ENCODE peak calls at places on chromosomes 2 and 18, in four cellular contexts. F is left lung, J is left ventricle myocardium inferior, G is fibroblast of pulmonary artery. V is an unnamed sample.

GRCh38 chr2:207614824-207615223 is 10.4 kb downstream of the METTL21A start:
- DNase-seq in F (no peak), J (no peak), G (no peak), V (no peak)

GRCh38 chr18:63350230-63350629 is 16.8 kb downstream of the KDSR start:
- DNase-seq in F (no peak), J (no peak), G (no peak), V (no peak)

GRCh38 chr2:121034551-121034950 is 250.5 kb downstream of the TFCP2L1 start:
- DNase-seq in F (no peak), J (no peak), G (no peak), V (no peak)

GRCh38 chr2:128475427-128476211 is 157.0 kb upstream of the HS6ST1 start:
- DNase-seq in F (no peak), J (no peak), G (no peak), V (no peak)

GRCh38 chr2:69375494-69376353 is 11.3 kb downstream of the GFPT1 start:
- DNase-seq in F (no peak), J (no peak), G (peak; percentile 61), V (no peak)

GRCh38 chr2:109201465-109202420 is 72.7 kb downstream of the SH3RF3 start:
- DNase-seq in F (no peak), J (no peak), G (no peak), V (no peak)

GRCh38 chr2:241768850-241769249 is 7.8 kb upstream of the GAL3ST2 start:
- DNase-seq in F (no peak), J (no peak), G (no peak), V (no peak)

GRCh38 chr2:12636837-12637581 is 79.7 kb upstream of the TRIB2 start:
- DNase-seq in F (no peak), J (no peak), G (peak; percentile 58), V (no peak)

GRCh38 chr18:67783215-67783946 is 266.9 kb upstream of the DSEL start:
- DNase-seq in F (no peak), J (no peak), G (peak; percentile 89), V (no peak)

GRCh38 chr2:40451926-40452605 is at the start of gene SLC8A1:
- DNase-seq in F (peak; percentile 91), J (peak; percentile 46), G (peak; percentile 39), V (peak; percentile 10)

GRCh38 chr2:106566050-106566449 is 78.9 kb downstream of the CD8B2 start:
- DNase-seq in F (no peak), J (no peak), G (no peak), V (no peak)

GRCh38 chr2:146415291-146415690 is 1429.5 kb upstream of the ACVR2A start:
- DNase-seq in F (no peak), J (no peak), G (no peak), V (no peak)

GRCh38 chr18:8735274-8735673 is 29.9 kb downstream of the MTCL1 start:
- DNase-seq in F (no peak), J (no peak), G (no peak), V (no peak)

GRCh38 chr18:59395226-59396175 is 36.4 kb upstream of the LMAN1 start:
- DNase-seq in F (no peak), J (no peak), G (no peak), V (no peak)

GRCh38 chr2:153105829-153106578 is 372.6 kb downstream of the RPRM start:
- DNase-seq in F (no peak), J (no peak), G (no peak), V (no peak)

GRCh38 chr2:112958428-112959108 is 19.2 kb upstream of the IL36G start:
- DNase-seq in F (no peak), J (no peak), G (peak; percentile 78), V (no peak)

GRCh38 chr2:137968477-137969417 is 4.5 kb downstream of the HNMT start:
- DNase-seq in F (no peak), J (no peak), G (no peak), V (no peak)

GRCh38 chr2:159893439-159893838 is 95.4 kb upstream of the CD302 start:
- DNase-seq in F (no peak), J (no peak), G (no peak), V (no peak)

GRCh38 chr2:120367649-120368048 is 21.7 kb downstream of the INHBB start:
- DNase-seq in F (peak; percentile 44), J (no peak), G (no peak), V (no peak)

GRCh38 chr2:227724394-227725039 is at the start of gene SCYGR6:
- DNase-seq in F (no peak), J (no peak), G (no peak), V (no peak)

GRCh38 chr2:160331258-160332025 is 131.4 kb upstream of the ITGB6 start:
- DNase-seq in F (no peak), J (peak; percentile 49), G (no peak), V (no peak)

GRCh38 chr2:29878898-29879297 is 42.5 kb downstream of the ALK start:
- DNase-seq in F (no peak), J (no peak), G (no peak), V (no peak)

GRCh38 chr2:56191617-56192016 is 7.8 kb downstream of the CCDC85A start:
- DNase-seq in F (no peak), J (no peak), G (peak; percentile 67), V (no peak)

GRCh38 chr18:75530548-75531211 is 103.2 kb upstream of the SMIM21 start:
- DNase-seq in F (no peak), J (peak; percentile 66), G (peak; percentile 45), V (no peak)

GRCh38 chr18:7847357-7847756 is 280.2 kb downstream of the PTPRM start:
- DNase-seq in F (no peak), J (no peak), G (no peak), V (no peak)

GRCh38 chr18:58511306-58511705 is 117.6 kb downstream of the ALPK2 start:
- DNase-seq in F (no peak), J (no peak), G (no peak), V (no peak)

GRCh38 chr2:216732334-216732733 is 37.0 kb upstream of the IGFBP5 start:
- DNase-seq in F (no peak), J (no peak), G (no peak), V (no peak)

GRCh38 chr2:164766217-164766616 is 75.4 kb downstream of the COBLL1 start:
- DNase-seq in F (no peak), J (no peak), G (no peak), V (no peak)

GRCh38 chr2:175414872-175415487 is 233.5 kb upstream of the ATP5MC3 start:
- DNase-seq in F (no peak), J (peak; percentile 62), G (peak; percentile 58), V (peak; percentile 21)

GRCh38 chr2:38016177-38016576 is 59.8 kb downstream of the CYP1B1 start:
- DNase-seq in F (no peak), J (no peak), G (no peak), V (no peak)

GRCh38 chr2:8488001-8488738 is 193.7 kb upstream of the ID2 start:
- DNase-seq in F (no peak), J (no peak), G (peak; percentile 3), V (no peak)

GRCh38 chr2:9993490-9994165 is 42.1 kb downstream of the GRHL1 start:
- DNase-seq in F (no peak), J (no peak), G (no peak), V (no peak)
- TF ChIP-seq CTCF in F (no peak), J (peak; percentile 23), G (no peak), V (no peak)

GRCh38 chr2:238288650-238289573 is 502 bp upstream of the PER2 start:
- DNase-seq in F (peak; percentile 97), J (peak; percentile 98), G (peak; percentile 99), V (peak; percentile 97)
- TF ChIP-seq CTCF in F (peak; percentile 10), J (peak; percentile 51), G (peak; percentile 3), V (peak; percentile 60)

DNA sequence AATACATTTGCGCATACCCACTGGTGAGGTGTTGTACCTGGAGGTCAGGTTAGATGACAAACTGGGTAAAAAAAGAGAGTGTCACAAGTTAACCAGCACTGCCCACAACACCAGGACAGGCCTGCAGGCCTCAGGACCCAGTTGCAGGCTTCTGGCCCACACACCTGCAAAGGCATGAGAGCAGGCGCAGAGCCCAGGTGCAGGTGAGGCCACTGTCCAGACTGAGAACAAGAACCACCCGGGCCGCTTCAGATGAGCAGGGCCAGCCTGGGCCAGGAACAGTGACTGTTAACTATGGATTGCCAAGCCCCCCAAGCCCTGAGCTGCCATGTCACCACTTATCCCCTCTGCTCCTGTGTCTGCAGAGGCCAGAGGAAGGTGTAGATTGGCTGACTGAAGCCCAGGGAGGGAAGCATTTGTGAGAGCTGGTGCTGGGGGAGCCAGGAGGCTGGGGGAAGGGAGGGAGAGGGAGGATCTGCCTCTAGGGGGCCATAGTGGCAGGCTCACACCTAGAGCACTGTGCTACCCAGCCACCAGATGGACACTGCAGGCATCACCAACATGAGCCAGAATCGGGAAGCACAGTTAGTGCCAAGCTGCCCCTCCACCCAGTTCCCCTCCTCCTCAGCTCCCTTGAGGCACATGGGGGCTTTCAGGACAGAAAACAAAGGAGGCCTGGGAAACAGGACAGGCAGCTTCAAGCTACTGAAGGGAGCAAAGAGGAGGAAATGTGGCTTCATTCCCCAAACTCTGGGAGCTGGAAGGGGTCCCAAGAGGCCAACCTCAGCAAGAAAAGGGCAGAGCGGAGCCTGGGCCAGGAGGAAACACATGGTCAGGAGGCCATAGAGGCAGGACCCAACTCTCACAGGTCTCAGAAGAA is 35.4 kb downstream of the SFXN5 start:
- DNase-seq in F (no peak), J (no peak), G (no peak), V (no peak)
- TF ChIP-seq CTCF in F (no peak), J (no peak), G (no peak), V (no peak)

DNA sequence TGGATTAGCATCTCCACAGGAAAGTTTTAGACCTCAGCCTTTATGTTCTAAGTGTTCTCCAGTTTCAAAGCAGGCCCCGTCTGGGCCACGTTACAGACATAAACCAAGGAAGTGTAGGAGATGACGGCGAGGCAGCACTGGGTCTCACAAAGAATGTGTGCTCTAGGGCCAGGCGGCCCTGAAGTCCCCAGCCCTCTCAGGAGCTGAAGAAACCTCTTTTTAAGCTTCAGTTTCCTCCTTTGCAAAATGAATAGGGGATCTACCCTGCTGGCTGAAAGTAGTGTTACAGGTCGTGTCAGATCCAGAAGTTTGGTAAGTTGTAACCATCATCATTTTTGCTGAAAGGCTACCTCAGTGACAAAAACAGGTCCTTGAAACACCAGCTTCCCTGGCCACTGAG is 81.7 kb downstream of the SPRED2 start:
- DNase-seq in F (no peak), J (no peak), G (no peak), V (no peak)
- TF ChIP-seq CTCF in F (no peak), J (peak; percentile 16), G (peak; percentile 44), V (peak; percentile 46)

DNA sequence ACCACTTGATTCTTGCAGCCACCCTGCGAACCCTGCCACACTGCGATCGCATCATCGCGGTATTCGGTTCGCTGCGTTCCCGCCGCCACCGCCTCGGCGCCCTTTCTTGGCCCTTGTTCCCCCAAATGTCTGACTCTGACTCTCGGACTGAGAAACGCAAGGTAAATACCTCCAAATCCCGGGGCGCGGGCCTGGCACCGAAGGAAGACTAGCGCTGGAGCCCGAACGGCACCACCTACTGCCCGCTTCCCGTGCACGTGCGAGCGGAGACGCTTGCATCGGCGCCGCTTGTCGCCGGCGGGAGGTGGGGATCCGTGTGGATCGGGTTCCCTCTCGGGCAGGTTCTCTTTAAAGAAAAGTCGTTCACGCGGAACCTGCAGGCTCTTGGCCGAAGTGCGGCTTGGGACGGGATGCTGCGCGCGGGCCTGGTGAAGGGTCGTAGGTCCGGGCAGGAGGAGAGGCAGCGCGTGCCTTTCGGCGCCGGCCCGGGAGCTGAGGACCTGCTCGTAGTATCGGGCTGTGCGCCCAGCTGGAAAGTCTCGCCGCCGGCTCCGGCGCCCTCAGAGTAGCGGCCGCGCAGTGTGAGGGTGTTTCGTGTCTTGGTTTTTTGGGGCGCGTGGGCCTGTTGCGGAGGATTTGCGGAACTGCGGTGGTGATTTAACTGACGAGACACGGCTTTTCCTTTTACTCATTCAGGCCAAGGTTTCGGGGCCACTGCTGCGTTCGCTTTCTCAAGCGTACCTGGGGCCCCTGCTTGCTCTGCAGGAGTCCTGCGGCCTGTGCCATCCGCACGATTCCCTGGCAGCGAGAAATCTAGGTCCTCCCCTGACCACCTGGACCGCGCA is 536 bp downstream of the BCL2L11 start:
- DNase-seq in F (peak; percentile 89), J (peak; percentile 42), G (peak; percentile 41), V (peak; percentile 43)
- TF ChIP-seq CTCF in F (no peak), J (no peak), G (no peak), V (no peak)

GRCh38 chr18:77557030-77557429 is 307.4 kb downstream of the GALR1 start:
- DNase-seq in F (no peak), J (no peak), G (peak; percentile 3), V (peak; percentile 44)
- TF ChIP-seq CTCF in F (no peak), J (no peak), G (no peak), V (no peak)